ENCODE peak calls at places on chromosomes 6 and 20, in eight cellular contexts. One of them, this sample, is unnamed.

GRCh38 chr20:21520702-21521595 is 7.1 kb upstream of the NKX2-2 start:
- DNase-seq in heart left ventricle: no peak
- DNase-seq in GM12878: no peak
- DNase-seq in spleen: no peak
- DNase-seq in esophagus squamous epithelium: no peak
- DNase-seq in tibial nerve: no peak
- DNase-seq in endothelial cell of umbilical vein: no peak
- DNase-seq in body of pancreas: no peak
- DNase-seq in this sample: no peak

GRCh38 chr6:80357674-80358073 is 251.2 kb downstream of the BCKDHB start:
- DNase-seq in heart left ventricle: no peak
- DNase-seq in GM12878: no peak
- DNase-seq in spleen: no peak
- DNase-seq in esophagus squamous epithelium: no peak
- DNase-seq in tibial nerve: no peak
- DNase-seq in endothelial cell of umbilical vein: no peak
- DNase-seq in body of pancreas: no peak
- DNase-seq in this sample: no peak

GRCh38 chr6:88422831-88423230 is 256.7 kb upstream of the CNR1 start:
- DNase-seq in heart left ventricle: no peak
- DNase-seq in GM12878: no peak
- DNase-seq in spleen: no peak
- DNase-seq in esophagus squamous epithelium: no peak
- DNase-seq in tibial nerve: no peak
- DNase-seq in endothelial cell of umbilical vein: no peak
- DNase-seq in body of pancreas: no peak
- DNase-seq in this sample: no peak

GRCh38 chr20:57118107-57118769 is 148.2 kb downstream of the BMP7 start:
- DNase-seq in heart left ventricle: no peak
- DNase-seq in GM12878: no peak
- DNase-seq in spleen: no peak
- DNase-seq in esophagus squamous epithelium: no peak
- DNase-seq in tibial nerve: no peak
- DNase-seq in endothelial cell of umbilical vein: no peak
- DNase-seq in body of pancreas: no peak
- DNase-seq in this sample: no peak

GRCh38 chr6:166121721-166122120 is 45.9 kb downstream of the TBXT start:
- DNase-seq in heart left ventricle: no peak
- DNase-seq in GM12878: no peak
- DNase-seq in spleen: no peak
- DNase-seq in esophagus squamous epithelium: no peak
- DNase-seq in tibial nerve: no peak
- DNase-seq in endothelial cell of umbilical vein: no peak
- DNase-seq in body of pancreas: no peak
- DNase-seq in this sample: no peak

GRCh38 chr20:7691647-7692046 is 248.6 kb downstream of the HAO1 start:
- DNase-seq in heart left ventricle: no peak
- DNase-seq in GM12878: no peak
- DNase-seq in spleen: no peak
- DNase-seq in esophagus squamous epithelium: no peak
- DNase-seq in tibial nerve: no peak
- DNase-seq in endothelial cell of umbilical vein: no peak
- DNase-seq in body of pancreas: no peak
- DNase-seq in this sample: peak; percentile 53

GRCh38 chr6:26156850-26157149 is 69.6 kb downstream of the HFE start:
- DNase-seq in heart left ventricle: no peak
- DNase-seq in GM12878: no peak
- DNase-seq in spleen: no peak
- DNase-seq in esophagus squamous epithelium: no peak
- DNase-seq in tibial nerve: no peak
- DNase-seq in endothelial cell of umbilical vein: no peak
- DNase-seq in body of pancreas: no peak
- DNase-seq in this sample: no peak

GRCh38 chr6:22929228-22929627 is 359.9 kb downstream of the HDGFL1 start:
- DNase-seq in heart left ventricle: no peak
- DNase-seq in GM12878: no peak
- DNase-seq in spleen: no peak
- DNase-seq in esophagus squamous epithelium: no peak
- DNase-seq in tibial nerve: no peak
- DNase-seq in endothelial cell of umbilical vein: peak; percentile 60
- DNase-seq in body of pancreas: no peak
- DNase-seq in this sample: no peak

GRCh38 chr6:3825331-3825831 is 23.8 kb upstream of the FAM50B start:
- DNase-seq in heart left ventricle: peak; percentile 58
- DNase-seq in GM12878: no peak
- DNase-seq in spleen: no peak
- DNase-seq in esophagus squamous epithelium: no peak
- DNase-seq in tibial nerve: peak; percentile 69
- DNase-seq in endothelial cell of umbilical vein: peak; percentile 93
- DNase-seq in body of pancreas: peak; percentile 25
- DNase-seq in this sample: peak; percentile 23

GRCh38 chr6:7075341-7075740 is 32.4 kb upstream of the RREB1 start:
- DNase-seq in heart left ventricle: no peak
- DNase-seq in GM12878: no peak
- DNase-seq in spleen: no peak
- DNase-seq in esophagus squamous epithelium: no peak
- DNase-seq in tibial nerve: no peak
- DNase-seq in endothelial cell of umbilical vein: no peak
- DNase-seq in body of pancreas: no peak
- DNase-seq in this sample: no peak
- TF ChIP-seq POLR2A in heart left ventricle: no peak
- TF ChIP-seq POLR2A in GM12878: no peak
- TF ChIP-seq POLR2A in spleen: no peak
- TF ChIP-seq POLR2A in esophagus squamous epithelium: no peak
- TF ChIP-seq POLR2A in tibial nerve: no peak
- TF ChIP-seq POLR2A in endothelial cell of umbilical vein: no peak
- TF ChIP-seq POLR2A in body of pancreas: no peak
- TF ChIP-seq POLR2A in this sample: no peak

GRCh38 chr20:18795366-18795765 is 18.2 kb upstream of the SCP2D1 start:
- DNase-seq in heart left ventricle: no peak
- DNase-seq in GM12878: no peak
- DNase-seq in spleen: no peak
- DNase-seq in esophagus squamous epithelium: no peak
- DNase-seq in tibial nerve: no peak
- DNase-seq in endothelial cell of umbilical vein: no peak
- DNase-seq in body of pancreas: no peak
- DNase-seq in this sample: no peak

GRCh38 chr20:18790787-18791186 is 22.8 kb upstream of the SCP2D1 start:
- DNase-seq in heart left ventricle: no peak
- DNase-seq in GM12878: no peak
- DNase-seq in spleen: no peak
- DNase-seq in esophagus squamous epithelium: no peak
- DNase-seq in tibial nerve: no peak
- DNase-seq in endothelial cell of umbilical vein: no peak
- DNase-seq in body of pancreas: no peak
- DNase-seq in this sample: no peak

GRCh38 chr20:18796282-18796833 is 17.2 kb upstream of the SCP2D1 start:
- DNase-seq in heart left ventricle: no peak
- DNase-seq in GM12878: no peak
- DNase-seq in spleen: no peak
- DNase-seq in esophagus squamous epithelium: no peak
- DNase-seq in tibial nerve: no peak
- DNase-seq in endothelial cell of umbilical vein: no peak
- DNase-seq in body of pancreas: no peak
- DNase-seq in this sample: no peak

GRCh38 chr20:18794428-18794787 is 19.2 kb upstream of the SCP2D1 start:
- DNase-seq in heart left ventricle: no peak
- DNase-seq in GM12878: no peak
- DNase-seq in spleen: no peak
- DNase-seq in esophagus squamous epithelium: no peak
- DNase-seq in tibial nerve: no peak
- DNase-seq in endothelial cell of umbilical vein: no peak
- DNase-seq in body of pancreas: no peak
- DNase-seq in this sample: no peak

GRCh38 chr20:18793625-18794427 is 19.8 kb upstream of the SCP2D1 start:
- DNase-seq in heart left ventricle: peak; percentile 88
- DNase-seq in GM12878: peak; percentile 84
- DNase-seq in spleen: peak; percentile 96
- DNase-seq in esophagus squamous epithelium: peak; percentile 39
- DNase-seq in tibial nerve: peak; percentile 92
- DNase-seq in endothelial cell of umbilical vein: peak; percentile 90
- DNase-seq in body of pancreas: peak; percentile 94
- DNase-seq in this sample: peak; percentile 97
- TF ChIP-seq POLR2A in heart left ventricle: peak; percentile 80
- TF ChIP-seq POLR2A in GM12878: peak; percentile 92
- TF ChIP-seq POLR2A in spleen: peak; percentile 21
- TF ChIP-seq POLR2A in esophagus squamous epithelium: peak; percentile 53
- TF ChIP-seq POLR2A in tibial nerve: peak; percentile 50
- TF ChIP-seq POLR2A in endothelial cell of umbilical vein: peak; percentile 80
- TF ChIP-seq POLR2A in body of pancreas: peak; percentile 87
- TF ChIP-seq POLR2A in this sample: peak; percentile 70

GRCh38 chr6:35055906-35056305 is 85.2 kb downstream of the TCP11 start:
- DNase-seq in heart left ventricle: no peak
- DNase-seq in GM12878: no peak
- DNase-seq in spleen: peak; percentile 11
- DNase-seq in esophagus squamous epithelium: no peak
- DNase-seq in tibial nerve: no peak
- DNase-seq in endothelial cell of umbilical vein: no peak
- DNase-seq in body of pancreas: no peak
- DNase-seq in this sample: no peak
- TF ChIP-seq POLR2A in heart left ventricle: no peak
- TF ChIP-seq POLR2A in GM12878: no peak
- TF ChIP-seq POLR2A in spleen: no peak
- TF ChIP-seq POLR2A in esophagus squamous epithelium: no peak
- TF ChIP-seq POLR2A in tibial nerve: no peak
- TF ChIP-seq POLR2A in endothelial cell of umbilical vein: no peak
- TF ChIP-seq POLR2A in body of pancreas: no peak
- TF ChIP-seq POLR2A in this sample: no peak

GRCh38 chr20:34292496-34292895 is 10.7 kb downstream of the AHCY start:
- DNase-seq in heart left ventricle: no peak
- DNase-seq in GM12878: no peak
- DNase-seq in spleen: no peak
- DNase-seq in esophagus squamous epithelium: no peak
- DNase-seq in tibial nerve: no peak
- DNase-seq in endothelial cell of umbilical vein: no peak
- DNase-seq in body of pancreas: no peak
- DNase-seq in this sample: no peak
- TF ChIP-seq POLR2A in heart left ventricle: no peak
- TF ChIP-seq POLR2A in GM12878: no peak
- TF ChIP-seq POLR2A in spleen: no peak
- TF ChIP-seq POLR2A in esophagus squamous epithelium: no peak
- TF ChIP-seq POLR2A in tibial nerve: no peak
- TF ChIP-seq POLR2A in endothelial cell of umbilical vein: no peak
- TF ChIP-seq POLR2A in body of pancreas: no peak
- TF ChIP-seq POLR2A in this sample: no peak

DNA sequence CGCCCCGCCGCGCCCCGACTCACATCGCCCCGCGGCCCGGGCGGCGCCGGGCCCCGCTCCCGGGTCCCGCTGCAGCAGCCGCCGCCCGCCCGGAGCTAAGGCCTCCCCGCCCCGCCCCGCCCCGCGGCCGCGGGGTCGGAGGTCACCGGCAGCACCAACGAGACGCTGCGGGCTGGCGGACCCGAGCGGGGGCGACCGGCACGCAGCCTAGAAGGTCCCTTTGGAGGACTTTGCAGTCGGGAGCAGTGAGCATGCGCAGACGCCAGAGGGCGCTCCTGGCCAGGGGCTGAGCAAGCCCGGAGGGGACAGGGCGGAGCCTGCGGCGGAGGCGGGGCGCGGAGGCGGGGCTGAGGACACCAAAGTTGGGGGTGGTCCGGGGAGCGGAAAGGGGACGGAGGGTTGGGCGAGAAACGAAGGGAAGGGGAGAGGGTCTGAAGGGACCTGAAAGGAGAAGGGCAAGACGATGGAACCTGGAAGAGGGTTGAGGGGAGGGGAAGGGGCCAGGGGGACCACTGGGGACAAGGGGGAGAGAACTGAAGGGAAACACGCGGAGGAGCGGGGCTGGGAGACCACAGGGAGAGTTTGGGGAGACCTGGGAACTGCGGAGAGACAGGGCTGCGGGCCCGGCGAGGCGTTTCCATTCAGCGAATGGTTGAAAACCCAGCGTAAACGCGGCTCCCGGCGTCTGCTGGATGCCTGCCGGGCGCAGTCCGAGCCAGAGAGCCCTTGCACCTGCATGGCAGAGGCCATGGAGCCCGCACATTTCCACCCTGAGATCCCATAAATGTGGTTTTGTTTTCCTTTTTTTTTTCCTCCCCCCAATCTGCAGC is at the start of gene FRS3:
- DNase-seq in heart left ventricle: peak; percentile 98
- DNase-seq in GM12878: peak; percentile 78
- DNase-seq in spleen: peak; percentile 100
- DNase-seq in esophagus squamous epithelium: peak; percentile 74
- DNase-seq in tibial nerve: peak; percentile 96
- DNase-seq in endothelial cell of umbilical vein: peak; percentile 95
- DNase-seq in body of pancreas: peak; percentile 98
- DNase-seq in this sample: peak; percentile 99
- TF ChIP-seq POLR2A in heart left ventricle: peak; percentile 36
- TF ChIP-seq POLR2A in GM12878: no peak
- TF ChIP-seq POLR2A in spleen: no peak
- TF ChIP-seq POLR2A in esophagus squamous epithelium: peak; percentile 36
- TF ChIP-seq POLR2A in tibial nerve: no peak
- TF ChIP-seq POLR2A in endothelial cell of umbilical vein: no peak
- TF ChIP-seq POLR2A in body of pancreas: no peak
- TF ChIP-seq POLR2A in this sample: peak; percentile 12

GRCh38 chr20:13784893-13785715 is at the start of the genes ESF1 and NDUFAF5:
- DNase-seq in heart left ventricle: peak; percentile 93
- DNase-seq in GM12878: peak; percentile 95
- DNase-seq in spleen: peak; percentile 98
- DNase-seq in esophagus squamous epithelium: peak; percentile 56
- DNase-seq in tibial nerve: peak; percentile 96
- DNase-seq in endothelial cell of umbilical vein: peak; percentile 98
- DNase-seq in body of pancreas: peak; percentile 95
- DNase-seq in this sample: peak; percentile 95
- TF ChIP-seq POLR2A in heart left ventricle: peak; percentile 64
- TF ChIP-seq POLR2A in GM12878: peak; percentile 40
- TF ChIP-seq POLR2A in spleen: no peak
- TF ChIP-seq POLR2A in esophagus squamous epithelium: peak; percentile 29
- TF ChIP-seq POLR2A in tibial nerve: peak; percentile 32
- TF ChIP-seq POLR2A in endothelial cell of umbilical vein: no peak
- TF ChIP-seq POLR2A in body of pancreas: peak; percentile 66
- TF ChIP-seq POLR2A in this sample: peak; percentile 64

GRCh38 chr20:47334022-47334551 is 22.4 kb downstream of the ZMYND8 start:
- DNase-seq in heart left ventricle: no peak
- DNase-seq in GM12878: no peak
- DNase-seq in spleen: no peak
- DNase-seq in esophagus squamous epithelium: no peak
- DNase-seq in tibial nerve: no peak
- DNase-seq in endothelial cell of umbilical vein: peak; percentile 96
- DNase-seq in body of pancreas: peak; percentile 51
- DNase-seq in this sample: no peak
- TF ChIP-seq POLR2A in heart left ventricle: peak; percentile 39
- TF ChIP-seq POLR2A in GM12878: no peak
- TF ChIP-seq POLR2A in spleen: no peak
- TF ChIP-seq POLR2A in esophagus squamous epithelium: no peak
- TF ChIP-seq POLR2A in tibial nerve: no peak
- TF ChIP-seq POLR2A in endothelial cell of umbilical vein: peak; percentile 87
- TF ChIP-seq POLR2A in body of pancreas: no peak
- TF ChIP-seq POLR2A in this sample: peak; percentile 54